ENCODE peak calls at places on chromosome 17, in five cellular contexts. One of them, this sample, is unnamed.

GRCh38 chr17:31550389-31551056 is 159.0 kb downstream of the RAB11FIP4 start:
- DNase-seq in PC-3: no peak
- DNase-seq in tibial nerve: no peak
- DNase-seq in ovary: no peak
- DNase-seq in heart left ventricle: no peak
- DNase-seq in this sample: no peak

GRCh38 chr17:7351665-7352558 is at the start of gene KCTD11:
- DNase-seq in heart left ventricle: peak; percentile 95
- DNase-seq in tibial nerve: peak; percentile 85
- DNase-seq in PC-3: peak; percentile 92
- DNase-seq in ovary: peak; percentile 92
- DNase-seq in this sample: peak; percentile 91

GRCh38 chr17:31533546-31534155 is 142.2 kb downstream of the RAB11FIP4 start:
- DNase-seq in tibial nerve: no peak
- DNase-seq in PC-3: peak; percentile 63
- DNase-seq in heart left ventricle: no peak
- DNase-seq in ovary: peak; percentile 56
- DNase-seq in this sample: no peak

GRCh38 chr17:57622886-57623433 is 122.1 kb downstream of the CCDC182 start:
- DNase-seq in ovary: no peak
- DNase-seq in PC-3: peak; percentile 68
- DNase-seq in tibial nerve: no peak
- DNase-seq in heart left ventricle: no peak
- DNase-seq in this sample: no peak

GRCh38 chr17:73357981-73358380 is 46.2 kb upstream of the CDC42EP4 start:
- DNase-seq in tibial nerve: no peak
- DNase-seq in ovary: no peak
- DNase-seq in heart left ventricle: no peak
- DNase-seq in PC-3: no peak
- DNase-seq in this sample: no peak

GRCh38 chr17:32943206-32943605 is 15.3 kb downstream of the TMEM98 start:
- DNase-seq in ovary: no peak
- DNase-seq in tibial nerve: no peak
- DNase-seq in heart left ventricle: no peak
- DNase-seq in PC-3: no peak
- DNase-seq in this sample: no peak

GRCh38 chr17:30309591-30309990 is 17.8 kb upstream of the BLMH start:
- DNase-seq in PC-3: no peak
- DNase-seq in heart left ventricle: no peak
- DNase-seq in tibial nerve: no peak
- DNase-seq in ovary: no peak
- DNase-seq in this sample: no peak

GRCh38 chr17:55750750-55751641 is at the start of gene PCTP:
- DNase-seq in tibial nerve: peak; percentile 94
- DNase-seq in ovary: peak; percentile 93
- DNase-seq in PC-3: peak; percentile 97
- DNase-seq in heart left ventricle: peak; percentile 97
- DNase-seq in this sample: peak; percentile 91

DNA sequence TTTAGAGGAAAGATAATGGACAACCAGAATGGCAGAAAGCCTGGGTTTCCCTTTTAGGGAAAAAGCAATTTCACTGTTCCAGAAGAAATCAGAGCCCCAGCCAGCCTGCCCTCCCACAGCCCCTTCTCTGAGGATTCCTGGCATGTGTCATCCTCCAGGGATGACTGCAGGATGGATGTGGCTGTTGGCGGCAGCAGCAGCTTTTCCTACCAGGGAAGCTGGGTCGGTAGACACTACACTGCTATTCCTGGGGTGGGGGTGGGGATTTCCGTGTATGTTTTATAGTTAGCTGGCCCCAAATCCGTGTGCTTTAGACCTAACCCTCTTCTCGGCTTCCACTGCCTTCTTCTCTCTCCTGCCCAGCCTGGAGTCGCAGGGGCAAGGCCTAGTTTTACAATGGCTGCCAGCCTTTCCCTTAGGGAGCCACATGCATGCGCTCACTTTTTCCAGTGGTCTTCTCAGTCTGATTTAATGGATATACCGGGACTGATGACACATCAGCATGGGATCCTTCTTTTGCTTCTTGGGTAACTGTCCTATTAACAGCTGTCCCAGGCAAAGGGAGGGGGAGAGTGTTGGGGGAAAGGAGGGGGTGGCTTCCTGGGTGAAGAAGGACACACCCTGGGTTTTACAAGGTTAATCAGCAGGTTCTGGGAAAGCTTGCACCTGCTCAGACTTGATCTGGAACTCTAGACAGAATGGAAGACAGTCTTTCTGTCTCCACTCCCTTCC is 2.7 kb upstream of the NFE2L1 start:
- DNase-seq in ovary: no peak
- DNase-seq in heart left ventricle: no peak
- DNase-seq in tibial nerve: peak; percentile 48
- DNase-seq in PC-3: peak; percentile 51
- DNase-seq in this sample: peak; percentile 95
- H3K27ac ChIP-seq in ovary: no peak overlapping the region
- H3K27ac ChIP-seq in heart left ventricle: no peak overlapping the region
- H3K27ac ChIP-seq in tibial nerve: no peak overlapping the region
- H3K27ac ChIP-seq in PC-3: no peak overlapping the region
- H3K27ac ChIP-seq in this sample: peak overlapping the region; percentile 96

GRCh38 chr17:51005768-51006167 is 114.9 kb downstream of the SPAG9 start:
- DNase-seq in ovary: no peak
- DNase-seq in heart left ventricle: no peak
- DNase-seq in PC-3: no peak
- DNase-seq in tibial nerve: no peak
- DNase-seq in this sample: no peak

GRCh38 chr17:51004249-51004648 is 116.4 kb downstream of the SPAG9 start:
- DNase-seq in ovary: no peak
- DNase-seq in PC-3: no peak
- DNase-seq in tibial nerve: no peak
- DNase-seq in heart left ventricle: no peak
- DNase-seq in this sample: no peak

GRCh38 chr17:51012538-51012937 is 108.1 kb downstream of the SPAG9 start:
- DNase-seq in PC-3: no peak
- DNase-seq in ovary: no peak
- DNase-seq in heart left ventricle: no peak
- DNase-seq in tibial nerve: no peak
- DNase-seq in this sample: no peak

GRCh38 chr17:51000835-51001638 is 119.6 kb downstream of the SPAG9 start:
- DNase-seq in tibial nerve: peak; percentile 64
- DNase-seq in heart left ventricle: no peak
- DNase-seq in ovary: no peak
- DNase-seq in PC-3: peak; percentile 86
- DNase-seq in this sample: no peak

DNA sequence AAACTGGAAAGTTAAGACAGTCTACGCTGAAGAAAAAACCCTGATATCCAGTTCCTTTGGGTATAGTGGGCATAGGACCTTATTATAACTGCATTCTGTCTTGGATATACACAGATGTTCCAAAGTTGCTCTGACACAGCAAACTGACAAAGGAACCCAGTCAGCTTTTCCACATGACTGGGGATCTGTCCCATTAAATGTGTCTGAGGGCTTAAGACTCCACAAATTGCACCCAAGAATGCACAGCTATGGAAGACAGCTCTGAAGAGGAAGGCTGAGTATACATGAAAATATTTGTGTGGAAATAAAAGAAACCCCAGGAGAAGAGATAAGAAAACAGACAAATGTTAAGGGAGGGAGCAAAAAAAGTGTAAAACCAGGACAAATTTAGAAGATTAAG is 114.1 kb downstream of the SPAG9 start:
- DNase-seq in ovary: no peak
- DNase-seq in heart left ventricle: no peak
- DNase-seq in tibial nerve: no peak
- DNase-seq in PC-3: no peak
- DNase-seq in this sample: no peak
- H3K27ac ChIP-seq in ovary: no peak overlapping the region
- H3K27ac ChIP-seq in heart left ventricle: no peak overlapping the region
- H3K27ac ChIP-seq in tibial nerve: no peak overlapping the region
- H3K27ac ChIP-seq in PC-3: no peak overlapping the region
- H3K27ac ChIP-seq in this sample: no peak overlapping the region

DNA sequence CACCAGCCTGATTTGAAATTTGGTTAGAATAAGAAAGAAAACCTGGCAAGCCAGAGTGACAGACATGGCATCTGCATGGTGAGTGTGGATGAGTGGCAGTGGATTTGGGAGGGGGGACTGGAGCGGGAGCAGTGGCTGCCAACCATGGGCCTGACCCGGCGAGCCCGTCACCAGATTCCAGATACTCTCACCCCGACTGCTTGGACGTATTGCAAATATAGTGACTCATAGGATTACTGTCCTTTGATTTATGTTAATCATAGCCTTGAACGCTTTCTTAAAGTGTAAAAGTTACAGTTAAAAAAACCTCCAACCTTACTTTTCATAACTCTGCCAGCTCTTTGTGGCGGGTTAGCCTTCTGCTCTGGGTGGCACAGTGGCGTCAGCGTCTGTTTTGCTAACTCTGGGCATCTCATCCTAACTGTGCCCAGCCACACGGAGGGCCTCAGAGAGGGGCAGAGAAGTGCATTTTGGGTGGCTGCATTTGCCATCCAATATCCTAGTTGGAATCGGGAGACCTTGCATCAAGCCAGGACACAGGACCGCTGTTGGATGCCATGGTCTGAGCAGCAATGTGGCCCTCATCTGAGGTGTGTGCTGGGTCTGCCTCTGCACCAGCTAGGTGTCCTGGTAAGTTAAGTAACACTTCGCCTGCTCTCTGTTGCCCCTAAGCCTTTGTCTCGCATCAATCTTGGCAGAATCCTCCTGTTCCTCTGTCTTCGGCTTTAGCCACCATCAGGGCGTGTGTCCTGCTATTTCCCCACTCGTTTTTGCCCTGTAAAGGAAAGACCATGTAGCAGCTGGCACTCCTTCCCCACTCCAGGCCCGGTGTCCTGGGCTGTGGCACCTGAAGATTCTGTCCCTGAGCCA is 26.6 kb upstream of the FOXK2 start:
- DNase-seq in PC-3: peak; percentile 82
- DNase-seq in tibial nerve: no peak
- DNase-seq in heart left ventricle: peak; percentile 39
- DNase-seq in ovary: no peak
- DNase-seq in this sample: no peak
- H3K27ac ChIP-seq in PC-3: peak overlapping the region; percentile 65
- H3K27ac ChIP-seq in tibial nerve: no peak overlapping the region
- H3K27ac ChIP-seq in heart left ventricle: no peak overlapping the region
- H3K27ac ChIP-seq in ovary: no peak overlapping the region
- H3K27ac ChIP-seq in this sample: no peak overlapping the region

GRCh38 chr17:61392679-61393078 is 7.0 kb upstream of the TBX2 start:
- DNase-seq in tibial nerve: no peak
- DNase-seq in ovary: no peak
- DNase-seq in heart left ventricle: no peak
- DNase-seq in PC-3: no peak
- DNase-seq in this sample: no peak
- H3K27ac ChIP-seq in tibial nerve: no peak overlapping the region
- H3K27ac ChIP-seq in ovary: no peak overlapping the region
- H3K27ac ChIP-seq in heart left ventricle: no peak overlapping the region
- H3K27ac ChIP-seq in PC-3: no peak overlapping the region
- H3K27ac ChIP-seq in this sample: no peak overlapping the region